ENCODE peak calls at places on chromosome 16, in six cellular contexts. M is Daoy, N is tibial artery, T is neuronal stem cell, H is T-helper 2 cell, J is osteocyte. S is an unnamed sample.

GRCh38 chr16:89453662-89454321 is 36.6 kb downstream of the ANKRD11 start:
- DNase-seq in M (no peak), N (no peak), T (no peak), H (no peak), J (no peak), S (no peak)

GRCh38 chr16:57667526-57668258 is 414 bp upstream of the ADGRG3 start:
- DNase-seq in M (peak), N (no peak), T (no peak), H (no peak), J (no peak), S (no peak)

GRCh38 chr16:49604602-49605001 is 231.0 kb downstream of the C16orf78 start:
- DNase-seq in M (no peak), N (no peak), T (no peak), H (no peak), J (peak), S (peak)

GRCh38 chr16:15856901-15857778 is at the start of gene MYH11:
- DNase-seq in M (no peak), N (peak), T (peak), H (no peak), J (no peak), S (peak)

GRCh38 chr16:62041401-62041800 is 5.2 kb upstream of the CDH8 start:
- DNase-seq in M (no peak), N (no peak), T (no peak), H (no peak), J (no peak), S (no peak)

GRCh38 chr16:54456291-54456690 is 169.7 kb upstream of the IRX3 start:
- DNase-seq in M (no peak), N (no peak), T (no peak), H (no peak), J (no peak), S (no peak)

GRCh38 chr16:1839554-1839953 is 12.5 kb downstream of the FAHD1 start:
- DNase-seq in M (no peak), N (no peak), T (no peak), H (no peak), J (peak), S (no peak)

GRCh38 chr16:83968483-83968865 is 430 bp downstream of the NECAB2 start:
- DNase-seq in M (no peak), N (no peak), T (no peak), H (no peak), J (no peak), S (no peak)

GRCh38 chr16:10180771-10181163 is 1.5 kb downstream of the GRIN2A start:
- DNase-seq in M (peak), N (no peak), T (peak), H (no peak), J (no peak), S (peak)

GRCh38 chr16:81073560-81074330 is 3.3 kb downstream of the C16orf46 start:
- DNase-seq in M (no peak), N (no peak), T (no peak), H (no peak), J (no peak), S (no peak)

GRCh38 chr16:71350821-71351557 is 7.5 kb upstream of the CALB2 start:
- DNase-seq in M (no peak), N (no peak), T (no peak), H (no peak), J (peak), S (no peak)

GRCh38 chr16:85420501-85421337 is 192.4 kb upstream of the GSE1 start:
- DNase-seq in M (peak), N (no peak), T (peak), H (peak), J (no peak), S (no peak)

GRCh38 chr16:81005644-81006471 is 827 bp downstream of the CMC2 start:
- DNase-seq in M (no peak), N (no peak), T (no peak), H (no peak), J (no peak), S (no peak)